ENCODE peak calls at places on chromosomes 4 and X, in four cellular contexts. U is HCT116, Q is testis, K is heart left ventricle. X is an unnamed sample.

GRCh38 chr4:84915396-84915780 is 51.1 kb downstream of the WDFY3 start:
- DNase-seq in U (no peak), Q (no peak), K (no peak), X (no peak)

GRCh38 chr4:157994863-157995262 is 178.0 kb downstream of the GASK1B start:
- DNase-seq in K (no peak), Q (no peak), U (no peak), X (no peak)

GRCh38 chr4:67565284-67565683 is 6.8 kb downstream of the STAP1 start:
- DNase-seq in Q (no peak), K (no peak), U (no peak), X (no peak)

GRCh38 chrX:21840199-21840557 is 761 bp downstream of the MBTPS2 start:
- DNase-seq in U (no peak), Q (no peak), K (no peak), X (no peak)

GRCh38 chr4:174681723-174682300 is 147.2 kb downstream of the GLRA3 start:
- DNase-seq in Q (no peak), U (no peak), K (no peak), X (no peak)

GRCh38 chr4:107183155-107183774 is 147.2 kb upstream of the DKK2 start:
- DNase-seq in U (peak; percentile 55), K (no peak), Q (peak; percentile 32), X (peak; percentile 38)

GRCh38 chrX:47571896-47572295 is 10.3 kb upstream of the TIMP1 start:
- DNase-seq in Q (no peak), U (no peak), K (no peak), X (no peak)

GRCh38 chrX:111041018-111041462 is 55.0 kb upstream of the PAK3 start:
- DNase-seq in U (no peak), Q (no peak), K (no peak), X (no peak)

GRCh38 chr4:52659722-52660261 is 691 bp upstream of the USP46 start:
- DNase-seq in U (no peak), K (peak; percentile 79), Q (peak; percentile 66), X (peak; percentile 30)

GRCh38 chr4:34417160-34417559 is 1827.2 kb downstream of the ARAP2 start:
- DNase-seq in Q (no peak), K (no peak), U (no peak), X (peak; percentile 19)

GRCh38 chrX:79231662-79232061 is 87.2 kb downstream of the GPR174 start:
- DNase-seq in K (no peak), Q (no peak), U (no peak), X (no peak)

GRCh38 chr4:80074651-80075050 is 1.6 kb upstream of the ANTXR2 start:
- DNase-seq in U (no peak), K (no peak), Q (no peak), X (no peak)

GRCh38 chr4:128709268-128709667 is 100.2 kb upstream of the JADE1 start:
- DNase-seq in U (no peak), Q (no peak), K (no peak), X (no peak)

GRCh38 chrX:42772874-42773273 is 5.1 kb downstream of the PPP1R2C start:
- DNase-seq in U (no peak), Q (no peak), K (no peak), X (no peak)

GRCh38 chrX:51931761-51932160 is 38.3 kb downstream of the MAGED1 start:
- DNase-seq in Q (peak; percentile 14), K (no peak), U (no peak), X (no peak)

GRCh38 chr4:37540486-37540885 is 145.7 kb downstream of the RELL1 start:
- DNase-seq in U (no peak), K (no peak), Q (no peak), X (no peak)

DNA sequence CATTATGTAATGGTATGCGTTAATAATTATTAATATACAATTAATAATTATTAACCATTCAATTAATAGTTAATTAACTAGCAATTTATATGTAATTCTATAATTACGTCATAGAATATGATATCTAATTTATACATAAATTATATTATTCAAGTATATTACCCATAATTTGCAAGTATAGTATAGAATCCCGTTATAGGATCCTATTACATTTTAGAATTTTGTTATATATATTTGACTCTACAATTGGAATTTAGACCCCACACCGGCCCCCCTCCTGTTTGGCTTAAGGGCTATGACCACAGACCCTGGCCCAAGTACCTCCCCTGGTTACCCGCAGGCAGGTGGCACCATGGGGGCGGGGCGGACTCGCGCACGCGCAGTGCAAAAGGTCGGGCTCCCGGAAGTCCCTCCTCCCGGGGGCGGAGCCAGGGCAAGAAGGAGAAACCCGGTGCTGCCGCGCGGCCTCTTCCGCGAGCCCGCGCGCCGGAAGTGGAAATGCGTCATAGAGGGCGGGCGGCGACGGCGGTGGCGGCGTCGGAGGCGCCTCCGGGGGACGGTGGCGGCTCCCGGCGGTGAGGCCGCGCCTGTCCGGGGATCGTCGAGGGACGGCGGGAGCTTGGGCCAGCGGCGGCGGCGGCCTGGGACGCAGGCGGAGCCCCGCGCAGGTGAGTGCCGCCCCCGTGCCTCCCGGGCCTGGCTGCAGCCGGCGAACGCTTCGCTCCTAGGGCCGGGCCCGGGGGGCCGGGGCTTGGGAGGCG is at the start of gene AKAP17A:
- DNase-seq in U (peak; percentile 80), Q (peak; percentile 95), K (peak; percentile 95), X (peak; percentile 91)
- TF ChIP-seq CTCF in U (no peak), Q (no peak), K (no peak), X (no peak)

GRCh38 chr4:109378076-109378475 is 55.5 kb upstream of the SEC24B start:
- DNase-seq in U (no peak), Q (no peak), K (no peak), X (no peak)
- H3K4me1 ChIP-seq in U (no peaks in the 10 kb centered on the region), Q (no peaks in the 10 kb centered on the region), K (no peaks in the 10 kb centered on the region), X (no peaks in the 10 kb centered on the region)

GRCh38 chr4:188657365-188657764 is 518.1 kb downstream of the TRIML1 start:
- DNase-seq in U (no peak), K (no peak), Q (no peak), X (no peak)
- TF ChIP-seq CTCF in U (no peak), K (no peak), Q (no peak), X (no peak)

DNA sequence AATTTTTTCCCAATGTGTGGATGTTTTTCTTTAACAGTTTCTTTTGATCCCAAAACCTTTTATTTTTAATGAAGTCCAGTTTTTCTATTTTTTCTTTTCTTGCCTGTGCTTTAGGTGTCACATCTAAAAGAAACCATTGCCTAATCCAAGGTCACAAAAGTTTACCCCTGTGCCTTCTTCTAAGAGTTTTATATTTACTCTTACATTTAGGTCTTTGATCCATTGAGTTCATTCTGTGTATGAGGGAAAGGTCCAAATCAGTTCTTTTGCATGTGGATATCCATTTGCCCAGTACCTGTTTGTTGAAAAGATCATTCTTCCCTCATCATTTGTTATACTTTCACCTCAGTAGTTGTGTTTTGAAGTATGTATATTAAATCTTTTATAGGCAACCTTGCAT is 13.0 kb downstream of the LRP2BP start:
- DNase-seq in Q (no peak), K (no peak), U (no peak), X (no peak)
- H3K4me1 ChIP-seq in Q (no peaks in the 10 kb centered on the region), K (no peaks in the 10 kb centered on the region), U (peaks cover 5% of the 10 kb centered on the region), X (no peaks in the 10 kb centered on the region)

GRCh38 chr4:26611879-26612278 is 28.0 kb downstream of the TBC1D19 start:
- DNase-seq in K (no peak), U (no peak), Q (no peak), X (no peak)
- TF ChIP-seq CTCF in K (no peak), U (no peak), Q (no peak), X (no peak)

GRCh38 chrX:119618439-119618838 is 12.2 kb upstream of the NKRF start:
- DNase-seq in Q (no peak), U (no peak), K (no peak), X (no peak)
- H3K4me1 ChIP-seq in Q (no peaks in the 10 kb centered on the region), U (no peaks in the 10 kb centered on the region), K (peaks cover 6% of the 10 kb centered on the region), X (no peaks in the 10 kb centered on the region)

GRCh38 chrX:17355976-17356375 is 19.0 kb upstream of the NHS start:
- DNase-seq in U (no peak), Q (no peak), K (no peak), X (no peak)

GRCh38 chrX:17359500-17359899 is 15.5 kb upstream of the NHS start:
- DNase-seq in K (no peak), Q (no peak), U (no peak), X (no peak)

DNA sequence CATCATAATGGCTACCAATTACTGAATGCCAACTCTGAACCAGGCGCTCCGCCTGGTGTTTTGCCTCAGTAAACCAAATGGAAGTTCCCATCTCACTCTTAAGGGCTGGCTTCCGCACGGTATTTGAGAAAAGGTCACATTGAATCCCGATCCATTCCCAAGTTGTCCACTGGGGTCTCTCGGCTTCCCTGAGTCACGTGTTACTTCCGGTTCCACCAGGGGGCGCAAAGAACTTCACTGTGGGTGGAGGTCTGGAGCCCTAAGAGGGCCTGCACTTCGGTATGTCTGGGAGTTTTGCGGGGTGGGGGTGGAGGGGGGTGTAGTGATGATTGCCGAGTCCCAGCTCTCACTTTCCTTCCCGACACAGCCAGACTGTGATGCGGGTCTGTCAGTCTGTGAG is 13.4 kb upstream of the NHS start:
- DNase-seq in Q (peak; percentile 30), U (no peak), K (no peak), X (peak; percentile 58)
- TF ChIP-seq CTCF in Q (no peak), U (peak; percentile 51), K (no peak), X (peak; percentile 59)